ENCODE peak calls at places on chromosomes 2 and 18, in five cellular contexts. E, D, V, O and A are unnamed samples.

GRCh38 chr2:229980440-229981184 is 58.3 kb downstream of the FBXO36 start:
- DNase-seq in E (peak; percentile 8), D (peak; percentile 73), V (peak; percentile 23), O (no peak), A (peak; percentile 88)

GRCh38 chr18:48825101-48825745 is 125.5 kb downstream of the SMAD7 start:
- DNase-seq in E (no peak), D (peak; percentile 68), V (no peak), O (peak; percentile 81), A (peak; percentile 87)

GRCh38 chr18:6782861-6783260 is 53.3 kb downstream of the ARHGAP28 start:
- DNase-seq in E (no peak), D (no peak), V (no peak), O (no peak), A (no peak)

GRCh38 chr18:21167641-21168372 is 56.2 kb upstream of the ROCK1 start:
- DNase-seq in E (no peak), D (peak; percentile 11), V (peak; percentile 49), O (no peak), A (no peak)

GRCh38 chr2:47034973-47035609 is 119.5 kb upstream of the MCFD2 start:
- DNase-seq in E (no peak), D (peak; percentile 82), V (peak; percentile 33), O (peak; percentile 92), A (no peak)

GRCh38 chr2:152730591-152731333 is 12.3 kb downstream of the ARL6IP6 start:
- DNase-seq in E (no peak), D (peak; percentile 25), V (no peak), O (no peak), A (peak; percentile 7)

GRCh38 chr18:13464432-13465125 is 246.0 kb downstream of the LDLRAD4 start:
- DNase-seq in E (no peak), D (peak; percentile 47), V (no peak), O (peak; percentile 89), A (no peak)

GRCh38 chr2:31813016-31813415 is 197.8 kb downstream of the MEMO1 start:
- DNase-seq in E (no peak), D (no peak), V (no peak), O (no peak), A (no peak)

GRCh38 chr2:192535956-192536685 is 341.4 kb upstream of the TMEFF2 start:
- DNase-seq in E (no peak), D (peak; percentile 35), V (no peak), O (no peak), A (peak; percentile 67)

GRCh38 chr18:78232196-78232595 is 747.4 kb upstream of the SALL3 start:
- DNase-seq in E (no peak), D (no peak), V (no peak), O (peak; percentile 40), A (no peak)

GRCh38 chr2:51256736-51257135 is 224.8 kb upstream of the NRXN1 start:
- DNase-seq in E (no peak), D (no peak), V (no peak), O (no peak), A (no peak)

GRCh38 chr2:20411361-20411894 is 35.4 kb upstream of the RHOB start:
- DNase-seq in E (peak; percentile 67), D (peak; percentile 65), V (peak; percentile 90), O (peak; percentile 98), A (peak; percentile 83)

GRCh38 chr2:241929551-241930490 is 60.3 kb downstream of the RTP5 start:
- DNase-seq in E (no peak), D (no peak), V (peak; percentile 8), O (peak; percentile 78), A (no peak)

GRCh38 chr2:196718796-196719564 is 79.5 kb downstream of the CCDC150 start:
- DNase-seq in E (no peak), D (peak; percentile 77), V (peak; percentile 35), O (no peak), A (peak; percentile 90)

GRCh38 chr2:28067602-28068001 is 177.1 kb downstream of the BABAM2 start:
- DNase-seq in E (no peak), D (no peak), V (no peak), O (no peak), A (no peak)

GRCh38 chr2:127528487-127528886 is 2.2 kb upstream of the IWS1 start:
- DNase-seq in E (no peak), D (no peak), V (no peak), O (no peak), A (no peak)

GRCh38 chr18:73646196-73646595 is 501.4 kb downstream of the FBXO15 start:
- DNase-seq in E (no peak), D (no peak), V (no peak), O (no peak), A (peak; percentile 24)

GRCh38 chr2:55810621-55811020 is 113.0 kb downstream of the EFEMP1 start:
- DNase-seq in E (no peak), D (peak; percentile 25), V (no peak), O (no peak), A (peak; percentile 31)

GRCh38 chr2:208799397-208799796 is 392.8 kb downstream of the PTH2R start:
- DNase-seq in E (no peak), D (no peak), V (no peak), O (no peak), A (no peak)

GRCh38 chr2:192515937-192516336 is 321.2 kb upstream of the TMEFF2 start:
- DNase-seq in E (no peak), D (no peak), V (no peak), O (no peak), A (no peak)

GRCh38 chr2:18559531-18559930 is 922 bp downstream of the RDH14 start:
- DNase-seq in E (no peak), D (no peak), V (no peak), O (no peak), A (no peak)

GRCh38 chr2:60553992-60554648 is 666 bp upstream of the BCL11A start:
- DNase-seq in E (no peak), D (peak; percentile 35), V (peak; percentile 65), O (no peak), A (no peak)

GRCh38 chr2:45627911-45628310 is 16.8 kb upstream of the SRBD1 start:
- DNase-seq in E (no peak), D (peak; percentile 73), V (no peak), O (no peak), A (peak; percentile 27)

GRCh38 chr2:188776634-188777033 is 197.5 kb upstream of the COL3A1 start:
- DNase-seq in E (no peak), D (peak; percentile 89), V (no peak), O (no peak), A (peak; percentile 75)

GRCh38 chr2:102141011-102141914 is 1.3 kb upstream of the IL1R1 start:
- DNase-seq in E (no peak), D (peak; percentile 80), V (no peak), O (no peak), A (peak; percentile 96)

GRCh38 chr2:142190805-142191204 is 60.0 kb upstream of the LRP1B start:
- DNase-seq in E (no peak), D (peak; percentile 52), V (no peak), O (no peak), A (peak; percentile 4)

GRCh38 chr2:107068502-107068901 is 182.5 kb upstream of the ST6GAL2 start:
- DNase-seq in E (no peak), D (no peak), V (no peak), O (no peak), A (no peak)

GRCh38 chr2:232492236-232492848 is 4.7 kb upstream of the ECEL1 start:
- DNase-seq in E (no peak), D (no peak), V (no peak), O (no peak), A (no peak)

GRCh38 chr2:70977605-70978205 is 725 bp upstream of the ANKRD53 start:
- DNase-seq in E (peak; percentile 63), D (peak; percentile 85), V (peak; percentile 52), O (peak; percentile 90), A (peak; percentile 93)

GRCh38 chr2:145286716-145287115 is 766.8 kb upstream of the ZEB2 start:
- DNase-seq in E (no peak), D (no peak), V (no peak), O (no peak), A (no peak)
- H3K4me3 ChIP-seq in E (no peak overlapping the region), D (no peak overlapping the region), V (no peak overlapping the region), O (no peak overlapping the region), A (no peak overlapping the region)

DNA sequence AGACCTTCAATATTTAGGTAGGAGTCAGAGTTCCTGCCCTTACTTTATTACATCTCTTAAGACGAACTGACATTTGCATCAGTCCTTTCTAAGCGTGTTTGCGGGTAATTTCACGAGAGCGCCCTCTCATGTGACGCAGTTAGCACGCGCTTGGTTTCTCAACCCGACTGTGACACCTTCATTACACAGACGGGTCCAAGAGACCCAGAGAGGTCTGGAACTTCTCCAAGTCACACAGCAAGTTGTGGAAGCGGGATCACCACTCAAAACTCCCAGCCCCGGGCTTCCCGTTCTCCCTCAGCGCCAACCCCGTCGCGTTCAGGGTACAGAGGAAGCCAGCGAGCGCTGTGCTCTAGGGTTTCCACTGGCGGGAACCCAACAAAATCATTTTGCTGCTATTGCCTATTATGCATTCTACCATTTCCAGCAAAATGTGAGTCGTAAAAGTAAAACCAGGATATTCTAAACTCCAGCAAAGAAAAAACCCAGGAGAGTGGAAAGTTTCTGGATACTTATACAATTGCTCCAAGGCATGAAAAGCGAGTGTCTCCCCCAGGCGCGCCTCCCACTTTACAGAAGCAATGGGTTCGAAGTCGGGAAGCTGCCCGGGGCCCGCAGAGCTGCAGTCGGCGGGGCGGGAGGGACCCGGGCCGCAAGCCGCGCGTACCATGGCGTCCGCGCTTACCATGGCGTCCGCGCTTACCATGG is 583 bp downstream of the ENOSF1 start:
- DNase-seq in E (peak; percentile 37), D (peak; percentile 76), V (peak; percentile 74), O (peak; percentile 96), A (peak; percentile 96)
- TF ChIP-seq CTCF in E (no peak), D (no peak), V (no peak), O (no peak), A (no peak)

GRCh38 chr18:35041752-35042379 is 653 bp downstream of the MAPRE2 start:
- DNase-seq in E (no peak), D (peak; percentile 23), V (no peak), O (no peak), A (no peak)

GRCh38 chr18:35040638-35040987 is 600 bp upstream of the MAPRE2 start:
- DNase-seq in E (no peak), D (no peak), V (no peak), O (no peak), A (no peak)

GRCh38 chr18:35043207-35043606 is 2.0 kb downstream of the MAPRE2 start:
- DNase-seq in E (no peak), D (no peak), V (no peak), O (no peak), A (no peak)

GRCh38 chr18:35040988-35041751 is at the start of gene MAPRE2:
- DNase-seq in E (peak; percentile 99), D (peak; percentile 96), V (peak; percentile 98), O (peak; percentile 100), A (peak; percentile 95)

DNA sequence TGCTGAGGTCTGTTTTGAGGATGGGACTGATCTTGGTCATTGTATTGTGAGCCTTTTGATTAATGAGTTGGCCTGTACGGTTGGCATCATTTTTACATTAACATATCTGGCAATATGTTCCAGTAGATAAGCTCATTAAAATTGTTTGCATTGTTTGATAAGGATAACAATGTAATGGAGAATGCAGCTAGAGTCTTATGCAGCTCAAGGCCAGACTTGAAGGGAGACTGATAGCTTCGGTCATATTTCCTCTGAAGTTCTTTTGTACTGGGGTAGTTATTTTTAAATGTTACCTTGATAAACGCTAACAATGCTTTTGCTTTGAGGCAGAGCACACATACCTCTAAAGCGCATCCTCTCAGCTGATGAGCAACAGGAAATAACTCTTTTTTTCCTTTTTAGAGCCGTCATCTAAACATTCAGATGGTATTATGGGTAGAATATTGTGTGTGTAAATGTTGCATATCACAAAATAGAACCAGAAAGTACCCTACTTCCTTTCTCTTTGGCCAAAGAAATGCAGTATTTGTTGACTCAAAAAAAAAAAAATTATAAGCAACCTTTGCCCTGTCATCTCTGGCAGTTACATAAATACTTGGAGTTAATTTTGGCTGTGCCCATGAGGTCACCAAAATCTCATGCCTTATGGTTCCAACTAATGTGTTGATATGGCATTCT is 1.3 kb downstream of the MAPRE2 start:
- DNase-seq in E (no peak), D (peak; percentile 26), V (no peak), O (no peak), A (peak; percentile 66)
- H3K4me3 ChIP-seq in E (peak overlapping the region; percentile 79), D (peak overlapping the region; percentile 94), V (peak overlapping the region; percentile 76), O (no peak overlapping the region), A (peak overlapping the region; percentile 97)

GRCh38 chr2:134722728-134723127 is 3.9 kb upstream of the TMEM163 start:
- DNase-seq in E (no peak), D (no peak), V (no peak), O (no peak), A (no peak)
- TF ChIP-seq CTCF in E (no peak), D (peak; percentile 11), V (no peak), O (no peak), A (peak; percentile 25)